ENCODE peak calls at places on chromosome 1, in four cellular contexts. M is H9, D is Panc1, Y is cardiac muscle cell. O is an unnamed sample.

GRCh38 chr1:154352581-154353459 is 27.5 kb downstream of the ATP8B2 start:
- DNase-seq in D (no peak), Y (peak; percentile 69), M (peak; percentile 71), O (no peak)

GRCh38 chr1:234605983-234606730 is 3.8 kb downstream of the IRF2BP2 start:
- DNase-seq in D (no peak), Y (no peak), M (no peak), O (no peak)

GRCh38 chr1:201693887-201694614 is 134.9 kb upstream of the IPO9 start:
- DNase-seq in D (no peak), Y (no peak), M (peak; percentile 52), O (no peak)

GRCh38 chr1:45854724-45855123 is 51.3 kb downstream of the MAST2 start:
- DNase-seq in Y (no peak), M (peak; percentile 35), D (no peak), O (no peak)

GRCh38 chr1:243550276-243550675 is 294.4 kb downstream of the SDCCAG8 start:
- DNase-seq in D (no peak), Y (no peak), M (no peak), O (no peak)

GRCh38 chr1:226492738-226493137 is 55.8 kb upstream of the STUM start:
- DNase-seq in D (no peak), M (no peak), Y (no peak), O (no peak)

GRCh38 chr1:244878681-244879080 is 14.3 kb upstream of the HNRNPU start:
- DNase-seq in Y (no peak), D (no peak), M (no peak), O (no peak)

GRCh38 chr1:1929102-1929638 is 10.1 kb upstream of the TMEM52 start:
- DNase-seq in D (no peak), M (peak; percentile 28), Y (no peak), O (no peak)

GRCh38 chr1:228377664-228378452 is 28.8 kb downstream of the TRIM11 start:
- DNase-seq in D (no peak), Y (no peak), M (no peak), O (no peak)

GRCh38 chr1:30484668-30485067 is 238.7 kb downstream of the MATN1 start:
- DNase-seq in D (no peak), Y (no peak), M (no peak), O (no peak)

GRCh38 chr1:21621051-21621450 is 48.1 kb downstream of the RAP1GAP start:
- DNase-seq in D (no peak), Y (no peak), M (no peak), O (no peak)

GRCh38 chr1:21607549-21608529 is 61.3 kb downstream of the RAP1GAP start:
- DNase-seq in Y (peak; percentile 92), M (peak; percentile 100), D (no peak), O (no peak)

GRCh38 chr1:178371236-178371635 is 125.5 kb downstream of the CLEC20A start:
- DNase-seq in M (peak; percentile 36), D (no peak), Y (peak; percentile 11), O (no peak)

GRCh38 chr1:2391034-2391384 is 345 bp downstream of the MORN1 start:
- DNase-seq in M (no peak), Y (peak; percentile 55), D (no peak), O (no peak)

GRCh38 chr1:196372896-196373536 is 235.2 kb downstream of the KCNT2 start:
- DNase-seq in D (no peak), Y (peak; percentile 36), M (no peak), O (no peak)

GRCh38 chr1:203351037-203351625 is at the start of gene FMOD:
- DNase-seq in D (no peak), M (peak; percentile 62), Y (no peak), O (no peak)
- TF ChIP-seq CTCF in D (peak; percentile 23), M (peak; percentile 49), Y (peak; percentile 23), O (no peak)

DNA sequence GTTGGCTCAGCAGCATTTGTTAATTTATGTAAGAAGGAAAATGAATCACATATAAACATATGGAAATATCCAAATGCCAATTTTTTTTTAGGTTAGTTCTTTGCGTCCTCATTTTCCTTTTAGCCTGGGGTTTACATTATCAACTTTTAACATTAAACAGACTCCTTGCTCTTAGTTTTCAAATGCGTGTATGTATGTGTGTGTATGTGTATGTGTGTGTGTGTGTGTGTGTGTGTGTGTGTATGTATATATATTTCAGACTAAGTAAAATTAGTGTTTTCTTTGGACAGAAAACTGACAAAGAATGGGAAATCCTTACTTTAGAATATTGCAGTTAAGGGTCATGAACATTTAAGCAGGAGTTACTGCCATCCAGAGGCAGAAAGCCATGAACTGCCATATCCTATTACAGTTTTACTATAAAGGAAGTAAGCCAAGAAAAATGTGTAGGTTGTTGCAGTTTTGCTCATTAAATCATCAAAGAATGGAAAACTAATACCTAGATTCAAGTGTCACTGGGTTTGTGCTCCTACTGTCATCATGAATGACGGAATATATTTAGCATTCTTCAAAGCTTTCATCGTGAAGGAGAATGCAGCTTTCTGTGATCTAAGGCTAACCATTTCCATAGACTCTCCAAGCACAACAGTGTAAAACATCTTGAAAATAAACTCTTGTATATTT is 477.0 kb upstream of the NR5A2 start:
- DNase-seq in D (no peak), Y (peak; percentile 16), M (no peak), O (no peak)
- TF ChIP-seq CTCF in D (peak; percentile 29), Y (no peak), M (no peak), O (peak; percentile 37)

DNA sequence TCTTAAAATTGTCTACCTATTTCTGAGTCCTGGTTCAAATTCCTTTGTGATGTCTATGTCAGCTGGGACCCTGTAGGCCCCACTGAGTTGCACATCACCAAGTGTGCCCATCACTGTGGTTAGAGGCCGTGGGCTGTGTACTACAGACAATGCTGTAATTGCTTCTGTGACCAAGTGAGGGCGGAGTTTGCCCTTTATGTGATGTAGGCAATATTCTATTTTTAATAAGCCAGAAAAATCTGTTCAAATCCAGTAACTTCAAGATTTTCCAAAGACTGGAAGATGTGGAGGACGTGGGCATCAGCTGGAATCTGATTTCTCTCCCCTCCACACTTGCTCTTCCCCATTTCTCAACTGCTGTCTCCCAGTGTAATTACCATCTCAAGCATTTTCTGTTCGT is 215.4 kb downstream of the PBX1 start:
- DNase-seq in Y (no peak), D (no peak), M (no peak), O (no peak)
- TF ChIP-seq CTCF in Y (no peak), D (peak; percentile 21), M (no peak), O (peak; percentile 49)

GRCh38 chr1:58157281-58157680 is 389.2 kb downstream of the OMA1 start:
- DNase-seq in M (no peak), D (no peak), Y (no peak), O (no peak)

GRCh38 chr1:58156801-58157200 is 389.7 kb downstream of the OMA1 start:
- DNase-seq in Y (no peak), M (no peak), D (no peak), O (no peak)

GRCh38 chr1:58156124-58156468 is 390.4 kb downstream of the OMA1 start:
- DNase-seq in M (no peak), D (no peak), Y (no peak), O (no peak)

GRCh38 chr1:58154256-58154655 is 392.3 kb downstream of the OMA1 start:
- DNase-seq in Y (no peak), M (no peak), D (no peak), O (no peak)

GRCh38 chr1:58155418-58156123 is 391.0 kb downstream of the OMA1 start:
- DNase-seq in Y (peak; percentile 68), D (no peak), M (peak; percentile 57), O (no peak)
- TF ChIP-seq CTCF in Y (peak; percentile 35), D (peak; percentile 41), M (peak; percentile 91), O (peak; percentile 54)

O was measured in D721Med.